ENCODE peak calls at places on chromosomes 12 and 14, in eight cellular contexts. J, M, T, U, D, S, H and V are unnamed samples.

GRCh38 chr12:109775172-109775881 is 57.9 kb downstream of the TRPV4 start:
- DNase-seq in H (peak), J (peak), M (peak), S (no peak), T (peak), U (peak), D (peak), V (peak)

GRCh38 chr12:92403210-92404175 is 257.8 kb upstream of the BTG1 start:
- DNase-seq in M (no peak), T (no peak), D (no peak), U (no peak), S (no peak), J (no peak), H (no peak), V (no peak)

GRCh38 chr14:89674906-89675305 is 257.9 kb upstream of the FOXN3 start:
- DNase-seq in D (no peak), T (no peak), U (no peak), S (no peak), J (no peak), M (no peak), H (peak), V (no peak)

GRCh38 chr12:120500577-120500976 is 4.7 kb downstream of the DYNLL1 start:
- DNase-seq in T (peak), M (no peak), U (no peak), S (no peak), J (no peak), H (peak), D (no peak), V (no peak)

GRCh38 chr14:68977741-68978549 is 1.2 kb downstream of the ACTN1 start:
- DNase-seq in D (peak), M (peak), T (peak), U (peak), H (peak), S (no peak), J (peak), V (no peak)

GRCh38 chr14:101359221-101360044 is 201.9 kb upstream of the DIO3 start:
- DNase-seq in J (no peak), S (peak), U (peak), H (peak), M (peak), D (no peak), T (no peak), V (peak)

GRCh38 chr12:132695431-132695830 is 8.0 kb downstream of the PXMP2 start:
- DNase-seq in U (no peak), T (no peak), D (no peak), M (peak), S (no peak), H (no peak), J (no peak), V (no peak)

GRCh38 chr14:101707285-101707842 is 54.1 kb upstream of the PPP2R5C start:
- DNase-seq in S (no peak), U (peak), M (no peak), D (peak), J (peak), H (peak), T (peak), V (peak)

GRCh38 chr14:94390372-94391086 is 2.1 kb upstream of the SERPINA1 start:
- DNase-seq in T (no peak), J (peak), H (no peak), U (peak), M (peak), D (peak), S (no peak), V (no peak)

GRCh38 chr12:57519758-57520007 is 631 bp downstream of the DDIT3 start:
- DNase-seq in J (no peak), H (no peak), U (no peak), M (no peak), D (no peak), T (no peak), S (no peak), V (no peak)

GRCh38 chr14:36454599-36455240 is 65.3 kb downstream of the NKX2-1 start:
- DNase-seq in J (no peak), U (no peak), M (no peak), S (no peak), D (no peak), H (no peak), T (no peak), V (no peak)

GRCh38 chr12:116324684-116325664 is 47.5 kb upstream of the MED13L start:
- DNase-seq in H (no peak), D (no peak), J (no peak), S (no peak), U (no peak), T (no peak), M (no peak), V (no peak)

GRCh38 chr12:108295631-108296030 is 43.5 kb downstream of the CMKLR1 start:
- DNase-seq in T (no peak), J (no peak), S (no peak), U (no peak), M (no peak), D (no peak), H (no peak), V (no peak)

GRCh38 chr14:105034314-105035039 is 13.6 kb upstream of the CDCA4 start:
- DNase-seq in S (no peak), H (no peak), M (no peak), U (no peak), D (no peak), T (no peak), J (no peak), V (no peak)

GRCh38 chr12:2853626-2854025 is 3.2 kb downstream of the TEX52 start:
- DNase-seq in H (peak), D (no peak), J (peak), S (no peak), T (peak), M (peak), U (peak), V (peak)

GRCh38 chr14:91329615-91330014 is 85.1 kb upstream of the GPR68 start:
- DNase-seq in H (no peak), U (no peak), T (no peak), J (no peak), M (no peak), S (no peak), D (peak), V (no peak)

GRCh38 chr14:65277580-65278270 is 134.8 kb upstream of the FUT8 start:
- DNase-seq in D (no peak), S (no peak), J (no peak), U (no peak), T (no peak), M (no peak), H (no peak), V (no peak)

GRCh38 chr14:103444837-103445524 is 59.8 kb downstream of the MARK3 start:
- DNase-seq in J (no peak), M (no peak), H (peak), U (no peak), S (no peak), D (no peak), T (peak), V (no peak)

GRCh38 chr14:96168581-96168980 is 36.1 kb upstream of the BDKRB2 start:
- DNase-seq in T (no peak), U (no peak), J (no peak), S (no peak), D (no peak), H (no peak), M (no peak), V (no peak)

GRCh38 chr14:90248594-90248993 is 7.8 kb upstream of the PSMC1 start:
- DNase-seq in T (no peak), S (no peak), M (no peak), H (no peak), J (no peak), U (no peak), D (no peak), V (no peak)

GRCh38 chr14:90093942-90094595 is 32.3 kb downstream of the KCNK13 start:
- DNase-seq in M (no peak), D (peak), S (no peak), U (no peak), H (peak), J (no peak), T (peak), V (no peak)

GRCh38 chr12:122050706-122051105 is 27.9 kb upstream of the MLXIP start:
- DNase-seq in J (no peak), S (no peak), T (no peak), H (no peak), U (no peak), D (no peak), M (no peak), V (no peak)

GRCh38 chr12:79125358-79125757 is 260.8 kb downstream of the SYT1 start:
- DNase-seq in J (no peak), H (no peak), S (no peak), D (no peak), T (no peak), M (no peak), U (no peak), V (no peak)

GRCh38 chr14:96165493-96166474 is 38.9 kb upstream of the BDKRB2 start:
- DNase-seq in D (no peak), H (no peak), J (no peak), M (no peak), S (no peak), U (no peak), T (no peak), V (peak)

GRCh38 chr12:67661311-67662011 is 12.9 kb downstream of the DYRK2 start:
- DNase-seq in S (peak), J (no peak), U (no peak), H (peak), T (peak), M (no peak), D (no peak), V (no peak)

GRCh38 chr12:26787125-26787495 is 45.9 kb downstream of the ITPR2 start:
- DNase-seq in T (peak), D (no peak), M (no peak), J (no peak), U (no peak), H (peak), S (peak), V (no peak)

GRCh38 chr12:45354399-45354798 is 138.5 kb downstream of the ANO6 start:
- DNase-seq in H (no peak), U (no peak), J (no peak), S (no peak), T (no peak), D (peak), M (no peak), V (no peak)

GRCh38 chr14:69712637-69713088 is 54.3 kb upstream of the SRSF5 start:
- DNase-seq in D (no peak), T (no peak), S (no peak), U (peak), H (no peak), M (peak), J (peak), V (no peak)

GRCh38 chr14:57066463-57066862 is 202.2 kb downstream of the EXOC5 start:
- DNase-seq in M (no peak), T (no peak), H (no peak), U (no peak), J (no peak), S (no peak), D (no peak), V (no peak)

GRCh38 chr12:107057071-107057834 is 36.1 kb downstream of the CRY1 start:
- DNase-seq in M (no peak), J (no peak), H (peak), S (peak), U (no peak), D (no peak), T (peak), V (no peak)

GRCh38 chr12:92955997-92956663 is 27.0 kb upstream of the EEA1 start:
- DNase-seq in M (no peak), H (peak), U (no peak), D (no peak), T (peak), S (peak), J (no peak), V (no peak)

GRCh38 chr14:70514168-70515069 is 20.4 kb downstream of the ADAM20 start:
- DNase-seq in T (no peak), M (no peak), H (no peak), S (no peak), U (no peak), J (no peak), D (no peak), V (no peak)

GRCh38 chr12:26651566-26652188 is 181.3 kb downstream of the ITPR2 start:
- DNase-seq in H (peak), D (peak), M (no peak), T (peak), S (no peak), J (no peak), U (peak), V (no peak)

GRCh38 chr12:42761601-42762350 is 172.2 kb upstream of the PRICKLE1 start:
- DNase-seq in U (no peak), D (no peak), T (peak), H (peak), J (no peak), S (no peak), M (no peak), V (no peak)

GRCh38 chr12:54991161-54991991 is 6.8 kb upstream of the TESPA1 start:
- DNase-seq in U (no peak), M (no peak), T (no peak), J (no peak), H (no peak), D (no peak), S (no peak), V (no peak)

GRCh38 chr14:78327426-78328210 is 157.4 kb downstream of the NRXN3 start:
- DNase-seq in S (no peak), T (no peak), J (no peak), D (no peak), M (no peak), U (no peak), H (peak), V (no peak)

GRCh38 chr14:58130121-58130782 is 21.8 kb downstream of the ARMH4 start:
- DNase-seq in J (no peak), M (no peak), D (no peak), U (no peak), S (no peak), H (no peak), T (no peak), V (no peak)

GRCh38 chr14:58131386-58131785 is 20.6 kb downstream of the ARMH4 start:
- DNase-seq in J (no peak), H (peak), U (no peak), T (peak), S (no peak), M (no peak), D (no peak), V (no peak)

GRCh38 chr14:58133739-58134138 is 18.3 kb downstream of the ARMH4 start:
- DNase-seq in M (no peak), S (peak), H (peak), T (peak), U (no peak), J (no peak), D (no peak), V (no peak)

GRCh38 chr14:58128416-58128815 is 23.6 kb downstream of the ARMH4 start:
- DNase-seq in H (no peak), D (no peak), J (no peak), M (no peak), U (no peak), S (no peak), T (no peak), V (no peak)

DNA sequence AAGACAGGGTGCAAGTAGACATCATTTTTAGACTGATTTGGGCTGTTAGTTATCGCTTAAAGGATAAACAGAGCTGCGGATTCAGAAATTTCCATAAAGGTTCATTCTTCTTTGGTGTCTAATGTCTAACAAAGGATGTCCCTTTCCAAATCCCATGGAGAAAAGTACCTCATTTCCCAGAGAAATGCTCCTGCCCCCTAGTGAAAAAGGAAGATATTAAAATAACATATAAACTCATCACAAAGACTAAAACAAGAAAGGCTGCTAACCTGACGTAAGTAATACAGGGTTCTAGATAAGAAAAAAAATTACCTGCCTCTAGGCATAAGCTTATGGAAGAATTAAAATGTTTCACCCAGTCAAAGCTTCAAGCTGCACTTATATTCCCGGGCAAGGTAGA is 22.8 kb downstream of the ARMH4 start:
- DNase-seq in M (no peak), J (no peak), S (no peak), H (no peak), T (no peak), D (no peak), U (no peak), V (no peak)
- TF ChIP-seq CTCF in M (no peak), J (no peak), S (no peak), H (peak), T (peak), D (no peak), U (no peak), V (no peak)

DNA sequence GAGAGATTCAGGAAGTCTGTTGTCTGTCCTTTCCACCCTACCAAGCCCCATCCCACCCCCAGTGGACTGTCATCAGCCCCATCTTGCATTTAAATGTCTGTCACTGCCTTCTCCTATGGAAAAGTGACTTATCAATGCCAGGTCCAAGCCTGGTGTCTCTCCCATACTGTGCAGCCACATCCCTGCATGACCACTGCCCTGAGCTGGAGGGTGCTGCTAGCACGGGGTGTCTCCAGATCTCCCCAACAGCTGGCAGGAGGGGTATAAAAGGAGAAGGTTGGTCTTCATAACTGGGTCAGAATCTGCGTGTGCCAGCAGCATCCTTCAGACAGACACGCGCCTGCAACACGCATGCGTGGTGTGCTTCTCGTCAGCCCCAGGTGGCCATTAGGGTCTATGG is 154.4 kb upstream of the HIF1A start:
- DNase-seq in M (no peak), T (no peak), J (no peak), U (no peak), H (no peak), S (no peak), D (no peak), V (no peak)
- TF ChIP-seq CTCF in M (no peak), T (no peak), J (no peak), U (no peak), H (no peak), S (no peak), D (no peak), V (no peak)

DNA sequence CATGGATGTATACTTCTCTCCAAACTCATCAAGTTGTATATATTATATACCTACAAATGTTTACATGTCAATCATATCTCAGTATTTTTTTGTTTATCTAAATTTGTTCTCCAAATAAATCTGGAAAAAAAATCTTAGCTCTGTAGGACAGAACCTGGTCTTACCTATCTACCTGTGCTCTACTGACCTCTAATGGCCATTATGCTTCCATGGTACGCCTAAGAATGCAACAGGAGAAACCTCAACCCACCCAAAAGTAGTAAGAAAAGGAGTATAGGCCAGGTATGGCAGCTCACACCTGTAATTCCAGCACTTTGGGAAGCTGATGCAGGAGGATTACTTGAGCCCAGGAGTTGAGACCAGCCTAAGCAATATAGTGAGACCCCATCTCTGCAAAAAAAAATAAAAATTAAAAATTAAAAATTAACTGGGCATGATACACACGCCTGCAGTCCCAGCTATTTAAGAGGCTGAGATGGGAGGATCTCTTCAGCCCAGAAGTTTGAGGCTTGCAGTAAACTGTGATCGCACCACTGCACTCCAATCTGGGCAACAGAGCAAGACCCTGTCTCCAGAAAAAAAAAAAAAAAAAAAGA is 8.7 kb downstream of the OR11H4 start:
- DNase-seq in U (peak), M (no peak), J (peak), D (peak), T (peak), S (no peak), H (no peak), V (no peak)
- TF ChIP-seq CTCF in U (peak), M (no peak), J (peak), D (no peak), T (no peak), S (no peak), H (no peak), V (no peak)

GRCh38 chr12:39807043-39807442 is 187.4 kb upstream of the ABCD2 start:
- DNase-seq in J (no peak), S (no peak), D (no peak), H (peak), U (no peak), T (peak), M (no peak), V (no peak)
- TF ChIP-seq CTCF in J (no peak), S (peak), D (peak), H (peak), U (peak), T (peak), M (no peak), V (no peak)

GRCh38 chr12:39505562-39505961 is 62.6 kb upstream of the KIF21A start:
- DNase-seq in H (no peak), D (no peak), J (no peak), S (no peak), M (no peak), T (no peak), U (no peak), V (no peak)

GRCh38 chr12:39505025-39505424 is 62.1 kb upstream of the KIF21A start:
- DNase-seq in H (no peak), D (peak), J (no peak), M (no peak), S (no peak), T (peak), U (no peak), V (no peak)

GRCh38 chr12:39499296-39499695 is 56.4 kb upstream of the KIF21A start:
- DNase-seq in H (peak), S (no peak), J (no peak), T (peak), U (no peak), D (no peak), M (no peak), V (no peak)

GRCh38 chr12:39502657-39503056 is 59.7 kb upstream of the KIF21A start:
- DNase-seq in J (no peak), U (no peak), D (no peak), S (no peak), T (no peak), M (no peak), H (no peak), V (no peak)

DNA sequence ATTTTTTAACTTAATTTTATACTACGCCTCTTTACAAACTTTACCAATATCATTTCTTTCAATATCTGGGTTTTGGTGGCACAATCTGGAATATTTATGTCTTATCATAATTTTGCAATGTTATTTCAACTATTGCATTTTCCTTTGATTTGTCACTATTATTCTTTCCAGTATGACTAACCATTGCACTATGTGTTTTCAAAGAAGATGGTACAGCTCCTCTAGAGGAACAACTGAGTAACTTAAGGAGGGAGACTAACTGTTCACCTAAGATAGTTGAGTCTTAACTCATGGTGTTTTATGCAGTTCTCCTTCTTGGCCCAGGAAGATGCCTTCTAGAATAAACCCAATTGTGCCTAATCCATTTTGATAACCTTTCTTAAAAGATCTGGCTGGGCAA is 60.5 kb upstream of the KIF21A start:
- DNase-seq in J (no peak), M (no peak), S (no peak), U (no peak), H (peak), T (peak), D (no peak), V (no peak)
- TF ChIP-seq CTCF in J (no peak), M (no peak), S (no peak), U (no peak), H (peak), T (peak), D (no peak), V (no peak)

GRCh38 chr14:24095196-24096068 is 1.3 kb downstream of the PCK2 start:
- DNase-seq in S (peak), U (peak), D (peak), M (peak), T (peak), H (peak), J (no peak), V (peak)

GRCh38 chr14:24092960-24093900 is 881 bp upstream of the PCK2 start:
- DNase-seq in D (no peak), S (no peak), U (no peak), H (no peak), J (no peak), T (no peak), M (no peak), V (no peak)

GRCh38 chr14:24094839-24095195 is 706 bp downstream of the PCK2 start:
- DNase-seq in H (no peak), T (peak), D (no peak), J (no peak), M (no peak), U (no peak), S (no peak), V (no peak)

GRCh38 chr14:24092110-24092959 is 1.8 kb upstream of the PCK2 start:
- DNase-seq in U (peak), S (no peak), D (no peak), M (no peak), H (no peak), J (peak), T (no peak), V (no peak)

GRCh38 chr14:24093901-24094838 is at the start of gene PCK2:
- DNase-seq in T (peak), M (peak), D (peak), H (peak), S (peak), U (peak), J (peak), V (peak)
- TF ChIP-seq CTCF in T (no peak), M (peak), D (no peak), H (peak), S (peak), U (no peak), J (no peak), V (peak)